ENCODE peak calls at places on chromosome 4, in five cellular contexts. M is neuronal stem cell, I is mesenchymal stem cell, R is H1, W is trophoblast cell. S is an unnamed sample.

GRCh38 chr4:42995343-42995944 is 102.9 kb downstream of the GRXCR1 start:
- DNase-seq in M (peak), I (peak), R (no peak), W (no peak), S (no peak)

GRCh38 chr4:159018062-159018629 is 84.7 kb upstream of the RAPGEF2 start:
- DNase-seq in M (no peak), I (no peak), R (no peak), W (no peak), S (no peak)

GRCh38 chr4:82618321-82618720 is 56.5 kb upstream of the TMEM150C start:
- DNase-seq in M (no peak), I (peak), R (no peak), W (no peak), S (no peak)

GRCh38 chr4:88110826-88111225 is 47.6 kb downstream of the ABCG2 start:
- DNase-seq in M (no peak), I (no peak), R (no peak), W (no peak), S (no peak)

GRCh38 chr4:89306486-89307184 is 965 bp downstream of the GPRIN3 start:
- DNase-seq in M (no peak), I (no peak), R (no peak), W (no peak), S (no peak)

GRCh38 chr4:187139116-187139515 is 415.5 kb upstream of the FAT1 start:
- DNase-seq in M (no peak), I (no peak), R (no peak), W (no peak), S (no peak)

GRCh38 chr4:23857353-23857752 is 32.5 kb downstream of the PPARGC1A start:
- DNase-seq in M (no peak), I (peak), R (no peak), W (no peak), S (no peak)

GRCh38 chr4:121070274-121070673 is 2.1 kb downstream of the NDNF start:
- DNase-seq in M (peak), I (no peak), R (peak), W (no peak), S (peak)

GRCh38 chr4:188971125-188971524 is 831.9 kb downstream of the TRIML1 start:
- DNase-seq in M (no peak), I (no peak), R (no peak), W (no peak), S (no peak)

GRCh38 chr4:80079255-80079923 is 6.4 kb upstream of the ANTXR2 start:
- DNase-seq in M (no peak), I (no peak), R (no peak), W (no peak), S (no peak)

GRCh38 chr4:80086296-80086695 is 13.3 kb upstream of the ANTXR2 start:
- DNase-seq in M (no peak), I (no peak), R (no peak), W (no peak), S (no peak)

GRCh38 chr4:80081566-80081965 is 8.5 kb upstream of the ANTXR2 start:
- DNase-seq in M (no peak), I (no peak), R (no peak), W (peak), S (no peak)

GRCh38 chr4:80085081-80085480 is 12.1 kb upstream of the ANTXR2 start:
- DNase-seq in M (no peak), I (no peak), R (no peak), W (no peak), S (no peak)

DNA sequence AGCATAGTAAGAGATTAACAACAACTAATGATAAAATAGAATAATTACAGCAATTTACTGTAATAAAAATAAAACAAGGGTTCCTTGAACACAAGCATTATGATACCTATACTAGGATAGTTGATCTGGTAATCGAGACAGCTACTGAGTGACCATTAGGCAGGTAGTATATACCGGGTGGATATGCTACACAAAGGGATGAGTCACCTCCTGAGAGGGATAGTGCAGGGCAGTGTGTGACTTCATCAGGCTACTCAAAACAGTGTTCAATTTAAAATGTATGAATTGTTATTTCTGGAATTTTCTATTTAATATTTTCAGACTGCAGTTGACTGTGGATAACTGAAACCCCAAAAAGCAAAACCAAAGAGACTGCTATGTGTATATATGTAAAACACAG is 9.7 kb upstream of the ANTXR2 start:
- DNase-seq in M (no peak), I (no peak), R (no peak), W (no peak), S (no peak)
- H2BK12ac ChIP-seq in M (no peak), I (no peak), R (no peak), W (no peak), S (no peak)

GRCh38 chr4:48752726-48753125 is 27.4 kb downstream of the FRYL start:
- DNase-seq in M (no peak), I (no peak), R (no peak), W (no peak), S (no peak)

GRCh38 chr4:48761286-48761685 is 18.8 kb downstream of the FRYL start:
- DNase-seq in M (no peak), I (no peak), R (no peak), W (no peak), S (no peak)

GRCh38 chr4:48755287-48755686 is 24.8 kb downstream of the FRYL start:
- DNase-seq in M (no peak), I (no peak), R (no peak), W (no peak), S (no peak)

GRCh38 chr4:48752256-48752655 is 27.8 kb downstream of the FRYL start:
- DNase-seq in M (no peak), I (no peak), R (no peak), W (no peak), S (no peak)

DNA sequence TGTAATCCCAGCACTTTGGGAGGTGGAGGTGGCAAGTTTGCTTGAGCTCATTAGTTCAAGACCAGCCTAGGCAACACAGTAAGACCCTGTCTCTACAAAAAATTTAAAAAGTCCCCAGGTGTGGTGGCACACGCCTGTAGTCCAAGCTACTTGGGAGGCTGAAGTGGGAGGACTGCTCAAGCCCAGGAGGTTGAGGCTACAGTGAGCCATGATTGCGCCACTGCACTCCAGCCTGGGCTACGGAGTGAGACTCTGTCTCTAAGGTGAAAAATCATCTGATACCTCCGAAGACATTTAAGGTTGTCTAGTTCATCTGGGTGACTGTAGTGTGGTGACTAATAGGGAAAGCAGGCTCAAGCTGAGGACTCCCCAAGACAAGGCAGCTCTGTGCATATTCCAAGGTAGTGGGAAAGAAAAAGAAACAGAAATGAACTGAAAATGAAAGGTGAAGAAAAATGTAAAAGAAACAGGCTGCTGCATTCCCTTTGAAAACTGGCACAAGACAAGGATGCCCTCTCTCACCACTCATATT is 23.3 kb downstream of the FRYL start:
- DNase-seq in M (no peak), I (no peak), R (no peak), W (no peak), S (no peak)
- H2BK12ac ChIP-seq in M (no peak), I (no peak), R (no peak), W (no peak), S (no peak)

DNA sequence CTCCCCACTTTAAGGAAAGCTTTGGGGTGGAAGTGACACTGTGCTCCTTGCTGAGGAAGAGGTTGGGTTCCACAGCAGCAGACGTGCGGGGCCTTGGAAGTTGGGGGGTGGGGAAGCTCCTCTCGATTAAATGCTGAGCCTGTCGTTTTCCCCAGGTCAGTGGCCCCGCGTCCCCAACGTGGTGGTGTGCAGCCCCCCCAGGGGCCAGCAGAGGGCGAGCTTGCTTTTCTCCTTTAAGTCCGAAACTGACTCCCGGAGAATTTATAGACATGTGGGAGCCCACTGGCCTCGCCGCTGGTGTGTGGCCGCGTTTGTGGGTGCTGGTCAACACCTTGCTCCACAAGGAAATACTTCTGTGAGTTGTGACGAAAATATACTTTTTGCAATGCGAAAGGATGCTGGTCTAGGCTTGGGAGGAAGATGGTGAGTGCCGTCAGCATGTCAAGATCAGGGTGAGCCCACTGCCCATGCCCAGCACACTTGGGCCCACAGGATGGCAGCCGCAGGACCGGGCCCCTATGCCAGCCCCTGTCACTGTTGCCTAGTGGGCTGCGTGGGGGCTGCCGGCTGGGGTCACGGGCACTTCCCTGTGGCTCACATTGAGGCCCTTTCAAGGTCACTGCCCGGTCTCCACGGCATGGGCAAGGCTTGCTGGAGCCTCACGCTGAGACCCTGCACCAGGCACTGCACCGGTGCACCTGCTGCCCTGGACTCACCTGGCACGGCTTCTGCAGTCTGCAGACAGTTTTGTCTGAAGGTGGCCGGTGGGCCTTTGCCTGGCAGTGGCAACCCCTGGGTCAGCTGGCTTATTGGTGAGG is 9.4 kb downstream of the UVSSA start:
- DNase-seq in M (peak), I (peak), R (peak), W (peak), S (peak)
- H2BK12ac ChIP-seq in M (no peak), I (no peak), R (no peak), W (no peak), S (no peak)

GRCh38 chr4:38663021-38663800 is 788 bp upstream of the KLF3 start:
- DNase-seq in M (peak), I (no peak), R (peak), W (no peak), S (peak)

GRCh38 chr4:38661371-38661770 is 2.6 kb upstream of the KLF3 start:
- DNase-seq in M (no peak), I (no peak), R (no peak), W (no peak), S (no peak)

GRCh38 chr4:38660838-38661237 is 3.2 kb upstream of the KLF3 start:
- DNase-seq in M (no peak), I (no peak), R (no peak), W (no peak), S (no peak)

GRCh38 chr4:38656111-38656510 is 7.9 kb upstream of the KLF3 start:
- DNase-seq in M (no peak), I (no peak), R (no peak), W (no peak), S (no peak)

DNA sequence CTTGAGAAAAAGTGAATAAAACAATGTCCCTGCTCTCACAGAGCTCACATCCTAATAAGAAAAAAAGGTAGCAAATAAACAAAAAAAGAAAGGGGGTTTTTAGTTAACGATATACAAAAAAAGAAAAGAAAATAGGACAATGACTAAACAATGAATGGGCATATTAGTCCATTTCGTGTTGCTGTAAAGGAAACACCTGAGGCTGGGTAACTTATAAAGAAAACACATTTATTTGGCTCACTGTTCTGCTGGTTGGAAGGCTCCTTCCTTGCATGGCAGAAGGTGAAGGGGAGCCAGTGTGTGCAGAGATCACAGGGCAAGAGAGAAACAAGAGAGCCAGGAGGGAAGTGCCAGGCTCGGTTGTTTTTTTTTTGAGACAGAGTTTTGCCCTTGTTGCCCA is 4.7 kb upstream of the KLF3 start:
- DNase-seq in M (no peak), I (no peak), R (no peak), W (no peak), S (no peak)
- H2BK12ac ChIP-seq in M (no peak), I (no peak), R (no peak), W (no peak), S (no peak)

GRCh38 chr4:69568787-69569186 is 70.7 kb downstream of the UGT2A2 start:
- DNase-seq in M (no peak), I (no peak), R (no peak), W (no peak), S (no peak)
- H2BK12ac ChIP-seq in M (no peak), I (no peak), R (no peak), W (no peak), S (no peak)

GRCh38 chr4:61374612-61374920 is 174.4 kb downstream of the ADGRL3 start:
- DNase-seq in M (no peak), I (no peak), R (no peak), W (no peak), S (no peak)

GRCh38 chr4:61375316-61375715 is 175.2 kb downstream of the ADGRL3 start:
- DNase-seq in M (no peak), I (no peak), R (no peak), W (no peak), S (no peak)

GRCh38 chr4:61373901-61374611 is 173.9 kb downstream of the ADGRL3 start:
- DNase-seq in M (no peak), I (peak), R (no peak), W (no peak), S (no peak)

GRCh38 chr4:61379406-61379805 is 179.3 kb downstream of the ADGRL3 start:
- DNase-seq in M (no peak), I (no peak), R (no peak), W (no peak), S (no peak)

DNA sequence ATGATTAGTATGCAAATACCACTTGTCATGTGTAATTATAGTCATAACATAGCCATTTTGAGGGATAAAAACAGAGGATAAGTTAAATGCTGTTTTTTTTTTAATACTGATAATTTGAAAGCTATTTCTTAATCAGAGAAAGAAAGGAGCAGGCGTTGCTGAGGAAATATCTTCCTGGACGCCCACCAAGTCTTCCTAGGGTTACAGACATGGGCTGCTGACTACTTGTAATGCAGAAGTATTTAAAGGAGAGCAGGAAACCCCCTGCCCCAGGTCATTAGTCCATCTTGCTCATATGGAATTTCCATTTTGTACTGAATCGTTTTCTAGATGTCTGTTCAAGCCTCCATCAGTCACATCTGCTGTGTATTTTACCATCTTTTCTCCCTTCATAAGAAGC is 176.2 kb downstream of the ADGRL3 start:
- DNase-seq in M (no peak), I (no peak), R (no peak), W (no peak), S (no peak)
- H2BK12ac ChIP-seq in M (no peak), I (no peak), R (no peak), W (no peak), S (no peak)

DNA sequence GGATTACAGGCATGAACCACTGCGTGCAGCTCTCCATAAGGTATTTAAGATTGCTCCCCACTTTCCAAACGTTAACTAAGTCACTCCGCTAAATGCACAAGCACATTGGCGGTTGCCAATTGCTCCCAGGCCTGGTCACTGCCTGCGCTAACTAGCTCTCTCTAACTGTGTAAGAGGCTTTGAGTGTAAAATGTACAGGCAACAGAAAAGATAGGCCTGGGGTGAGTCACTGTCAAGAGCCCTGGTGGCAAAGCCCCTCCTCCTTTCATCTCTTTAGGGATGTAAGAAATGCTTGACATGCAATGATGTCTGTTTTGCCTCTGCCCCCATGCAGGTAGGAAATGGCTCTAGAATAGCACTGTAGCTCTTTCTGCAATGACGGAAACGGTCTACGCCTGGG is 329.7 kb upstream of the GATB start:
- DNase-seq in M (no peak), I (peak), R (no peak), W (peak), S (peak)
- H2BK12ac ChIP-seq in M (no peak), I (peak), R (no peak), W (no peak), S (no peak)

DNA sequence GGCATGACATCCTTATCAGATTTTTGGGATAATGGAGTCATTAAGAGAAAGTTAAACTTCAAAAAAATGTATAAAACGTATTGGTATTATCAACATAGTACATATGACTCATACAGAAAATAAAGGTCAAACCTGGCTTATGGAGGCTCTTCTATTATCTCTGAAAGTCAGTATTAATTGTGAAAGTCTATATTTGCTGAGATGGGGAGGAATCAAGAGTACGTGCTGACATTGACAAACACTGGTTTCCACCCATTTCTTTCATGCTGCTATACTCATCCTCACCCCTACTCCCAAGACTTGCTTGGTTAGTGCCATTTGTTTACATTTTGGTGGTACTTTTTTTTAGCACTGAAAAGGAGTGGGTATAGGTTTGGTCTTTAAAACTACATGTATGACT is 30.8 kb upstream of the PLA2G12A start:
- DNase-seq in M (no peak), I (no peak), R (no peak), W (no peak), S (no peak)
- H2BK12ac ChIP-seq in M (no peak), I (no peak), R (no peak), W (no peak), S (no peak)

S was measured in H9.